ENCODE peak calls at places on chromosomes 16 and 17, in seven cellular contexts. J is Panc1, O is keratinocyte, D is thoracic aorta, R is AG04449, L is psoas muscle, Y is neural progenitor cell. Z is an unnamed sample.

GRCh38 chr17:19354123-19354522 is 8.4 kb downstream of the B9D1 start:
- DNase-seq in J (peak), O (peak), D (no peak), R (peak), L (no peak), Y (no peak), Z (peak)

GRCh38 chr16:68823401-68823800 is 19.9 kb upstream of the TANGO6 start:
- DNase-seq in J (no peak), O (no peak), D (no peak), R (peak), L (no peak), Y (peak), Z (no peak)

GRCh38 chr16:89442990-89443726 is 47.2 kb downstream of the ANKRD11 start:
- DNase-seq in J (no peak), O (peak), D (no peak), R (peak), L (peak), Y (no peak), Z (no peak)

GRCh38 chr16:2329532-2329931 is 11.0 kb downstream of the ABCA3 start:
- DNase-seq in J (no peak), O (no peak), D (no peak), R (no peak), L (no peak), Y (no peak), Z (no peak)

GRCh38 chr17:29628619-29629018 is 5.9 kb upstream of the CORO6 start:
- DNase-seq in J (no peak), O (no peak), D (no peak), R (no peak), L (no peak), Y (no peak), Z (no peak)

GRCh38 chr16:68270353-68270752 is 6.0 kb downstream of the SLC7A6 start:
- DNase-seq in J (no peak), O (no peak), D (no peak), R (no peak), L (no peak), Y (no peak), Z (no peak)

GRCh38 chr16:11431915-11432465 is 86.7 kb downstream of the RMI2 start:
- DNase-seq in J (no peak), O (no peak), D (no peak), R (no peak), L (no peak), Y (no peak), Z (no peak)

GRCh38 chr17:68349157-68349556 is 57.9 kb downstream of the ARSG start:
- DNase-seq in J (no peak), O (no peak), D (no peak), R (no peak), L (no peak), Y (no peak), Z (no peak)

GRCh38 chr16:49640606-49641005 is 215.3 kb downstream of the ZNF423 start:
- DNase-seq in J (no peak), O (no peak), D (no peak), R (no peak), L (peak), Y (no peak), Z (no peak)

GRCh38 chr16:58732545-58733247 is 1.4 kb downstream of the GOT2 start:
- DNase-seq in J (no peak), O (no peak), D (no peak), R (no peak), L (no peak), Y (no peak), Z (no peak)

GRCh38 chr17:35294756-35295155 is 51.9 kb downstream of the SLFN5 start:
- DNase-seq in J (no peak), O (no peak), D (no peak), R (no peak), L (no peak), Y (no peak), Z (no peak)

GRCh38 chr17:80751460-80752368 is 207.1 kb downstream of the RPTOR start:
- DNase-seq in J (no peak), O (no peak), D (no peak), R (no peak), L (peak), Y (peak), Z (no peak)

GRCh38 chr16:73051903-73052302 is 4.0 kb upstream of the ZFHX3 start:
- DNase-seq in J (no peak), O (no peak), D (no peak), R (no peak), L (no peak), Y (no peak), Z (no peak)

GRCh38 chr16:5668553-5668952 is 571.0 kb upstream of the EEF2KMT start:
- DNase-seq in J (no peak), O (no peak), D (no peak), R (no peak), L (no peak), Y (no peak), Z (no peak)

GRCh38 chr17:18362509-18363020 is 785 bp downstream of the SHMT1 start:
- DNase-seq in J (no peak), O (no peak), D (no peak), R (no peak), L (peak), Y (peak), Z (peak)

GRCh38 chr17:67058036-67058435 is 13.7 kb downstream of the CACNG1 start:
- DNase-seq in J (no peak), O (no peak), D (no peak), R (no peak), L (no peak), Y (no peak), Z (no peak)

GRCh38 chr16:31351937-31352315 is 3.0 kb upstream of the ITGAX start:
- DNase-seq in J (no peak), O (no peak), D (no peak), R (no peak), L (peak), Y (no peak), Z (no peak)

GRCh38 chr16:10558746-10559641 is 21.4 kb downstream of the EMP2 start:
- DNase-seq in J (no peak), O (no peak), D (peak), R (no peak), L (peak), Y (no peak), Z (peak)

GRCh38 chr16:71837150-71837549 is 8.6 kb upstream of the ATXN1L start:
- DNase-seq in J (no peak), O (no peak), D (no peak), R (no peak), L (no peak), Y (no peak), Z (no peak)

GRCh38 chr16:71840052-71840451 is 5.7 kb upstream of the ATXN1L start:
- DNase-seq in J (no peak), O (no peak), D (no peak), R (peak), L (no peak), Y (no peak), Z (no peak)

GRCh38 chr16:71830359-71830758 is 15.4 kb upstream of the ATXN1L start:
- DNase-seq in J (no peak), O (no peak), D (no peak), R (no peak), L (no peak), Y (no peak), Z (no peak)

GRCh38 chr16:71834291-71834690 is 11.5 kb upstream of the ATXN1L start:
- DNase-seq in J (no peak), O (no peak), D (no peak), R (no peak), L (no peak), Y (no peak), Z (no peak)
- TF ChIP-seq CTCF in J (no peak), O (no peak), D (no peak), R (no peak), L (no peak), Y (no peak), Z (no peak)

GRCh38 chr16:19879241-19879792 is 5.3 kb downstream of the GPRC5B start:
- DNase-seq in J (no peak), O (peak), D (no peak), R (no peak), L (peak), Y (peak), Z (no peak)
- TF ChIP-seq CTCF in J (no peak), O (no peak), D (no peak), R (no peak), L (no peak), Y (no peak), Z (no peak)

GRCh38 chr17:8887834-8888703 is 20.6 kb upstream of the PIK3R6 start:
- DNase-seq in J (no peak), O (no peak), D (no peak), R (no peak), L (no peak), Y (peak), Z (no peak)
- TF ChIP-seq CTCF in J (peak), O (no peak), D (no peak), R (peak), L (peak), Y (peak), Z (no peak)

GRCh38 chr16:71542377-71542776 is 16.2 kb downstream of the CHST4 start:
- DNase-seq in J (peak), O (no peak), D (no peak), R (no peak), L (no peak), Y (peak), Z (no peak)
- TF ChIP-seq CTCF in J (peak), O (peak), D (no peak), R (peak), L (peak), Y (peak), Z (no peak)

DNA sequence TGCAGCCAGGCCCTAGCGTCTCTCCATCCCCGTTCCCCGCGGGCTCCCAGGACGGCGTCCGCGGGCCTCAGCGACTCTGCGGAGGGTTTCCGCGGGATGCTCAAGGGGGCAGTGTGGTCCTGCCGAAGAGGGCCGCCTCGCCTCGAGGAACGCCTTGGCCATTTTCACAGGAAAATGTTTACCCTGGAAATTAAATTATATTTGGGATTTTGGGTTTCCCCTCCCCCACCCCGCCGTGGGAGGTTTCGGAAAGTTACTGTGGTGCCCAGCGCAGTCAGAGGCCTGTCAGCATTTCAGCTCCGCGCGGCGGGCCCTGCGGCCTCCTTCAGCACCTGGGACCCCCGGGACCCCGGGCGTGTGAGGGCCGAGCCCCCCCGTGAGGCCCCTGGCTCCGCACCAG is 94.5 kb downstream of the PCTP start:
- DNase-seq in J (no peak), O (no peak), D (peak), R (no peak), L (peak), Y (peak), Z (peak)
- TF ChIP-seq CTCF in J (no peak), O (peak), D (peak), R (peak), L (peak), Y (peak), Z (peak)

DNA sequence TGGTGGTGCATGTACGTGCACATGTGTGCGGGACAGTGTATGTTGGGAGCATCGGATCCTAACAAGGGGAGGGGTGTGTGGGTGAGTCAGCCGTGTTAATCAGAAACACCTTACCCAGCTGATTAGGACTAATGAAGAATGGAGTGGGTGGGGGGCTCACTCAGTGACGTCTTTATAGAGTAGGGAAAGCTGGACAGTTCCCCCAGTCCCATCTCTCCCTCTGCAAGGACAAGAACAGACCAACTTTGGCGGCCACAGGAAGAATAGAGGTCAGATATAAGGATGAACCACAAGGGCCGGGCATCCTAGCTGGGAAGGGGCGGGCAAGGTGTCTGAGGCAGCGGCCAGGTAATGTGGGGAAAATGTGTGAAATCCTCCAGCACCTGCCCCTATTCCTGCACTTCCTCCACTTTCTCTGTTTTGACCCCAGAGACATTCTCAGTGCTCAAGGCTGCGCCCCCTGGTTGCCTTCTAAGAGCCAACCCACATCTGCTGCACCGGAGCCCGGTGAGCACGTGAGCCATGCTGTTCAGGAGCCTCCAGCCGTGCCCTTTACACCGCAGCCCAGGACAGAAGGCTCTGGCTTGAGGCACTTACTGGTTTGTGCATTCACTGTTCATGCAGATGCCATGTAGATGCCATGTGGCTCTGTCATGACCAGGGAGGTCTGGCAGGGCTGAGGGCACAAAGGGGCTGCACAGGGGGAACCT is 18.9 kb upstream of the TBX21 start:
- DNase-seq in J (no peak), O (no peak), D (no peak), R (no peak), L (no peak), Y (peak), Z (no peak)
- TF ChIP-seq CTCF in J (no peak), O (no peak), D (no peak), R (no peak), L (no peak), Y (peak), Z (no peak)

DNA sequence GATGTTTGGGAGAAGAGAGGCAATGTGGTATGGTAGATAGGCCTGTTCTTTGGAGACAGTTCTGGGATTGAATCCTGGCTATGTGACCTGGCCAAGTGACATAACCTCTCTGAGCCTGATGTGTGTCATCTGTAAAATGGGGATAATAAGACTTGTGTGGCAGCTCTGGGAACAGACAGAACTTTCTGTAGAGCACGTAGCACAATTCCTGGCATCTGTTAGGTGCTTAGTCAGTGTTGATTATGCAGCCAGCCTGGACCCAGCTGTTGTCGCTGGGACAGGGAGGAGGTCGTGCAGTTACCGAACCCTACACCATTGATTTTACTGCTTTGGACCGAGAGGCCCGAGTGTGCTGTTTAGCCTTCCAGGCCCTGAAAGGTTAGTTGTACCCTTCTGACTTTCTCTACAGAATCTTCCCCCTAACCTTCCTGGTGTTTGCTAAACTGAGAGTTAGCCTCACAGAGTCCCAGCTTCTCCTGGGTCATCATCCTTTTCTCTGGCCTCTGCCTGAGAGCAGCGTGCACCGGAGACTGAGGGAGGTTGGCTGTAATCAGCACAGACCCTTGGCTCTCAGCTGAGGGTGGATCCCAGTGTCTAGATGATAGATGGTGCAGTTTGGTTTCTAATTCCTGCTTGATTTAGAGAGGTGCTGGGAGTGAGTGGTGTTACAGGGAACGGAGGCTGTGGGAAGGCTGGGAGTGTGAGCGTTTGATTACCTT is 31.9 kb downstream of the MSI2 start:
- DNase-seq in J (no peak), O (no peak), D (no peak), R (no peak), L (peak), Y (no peak), Z (no peak)
- TF ChIP-seq CTCF in J (no peak), O (no peak), D (no peak), R (no peak), L (peak), Y (no peak), Z (no peak)

DNA sequence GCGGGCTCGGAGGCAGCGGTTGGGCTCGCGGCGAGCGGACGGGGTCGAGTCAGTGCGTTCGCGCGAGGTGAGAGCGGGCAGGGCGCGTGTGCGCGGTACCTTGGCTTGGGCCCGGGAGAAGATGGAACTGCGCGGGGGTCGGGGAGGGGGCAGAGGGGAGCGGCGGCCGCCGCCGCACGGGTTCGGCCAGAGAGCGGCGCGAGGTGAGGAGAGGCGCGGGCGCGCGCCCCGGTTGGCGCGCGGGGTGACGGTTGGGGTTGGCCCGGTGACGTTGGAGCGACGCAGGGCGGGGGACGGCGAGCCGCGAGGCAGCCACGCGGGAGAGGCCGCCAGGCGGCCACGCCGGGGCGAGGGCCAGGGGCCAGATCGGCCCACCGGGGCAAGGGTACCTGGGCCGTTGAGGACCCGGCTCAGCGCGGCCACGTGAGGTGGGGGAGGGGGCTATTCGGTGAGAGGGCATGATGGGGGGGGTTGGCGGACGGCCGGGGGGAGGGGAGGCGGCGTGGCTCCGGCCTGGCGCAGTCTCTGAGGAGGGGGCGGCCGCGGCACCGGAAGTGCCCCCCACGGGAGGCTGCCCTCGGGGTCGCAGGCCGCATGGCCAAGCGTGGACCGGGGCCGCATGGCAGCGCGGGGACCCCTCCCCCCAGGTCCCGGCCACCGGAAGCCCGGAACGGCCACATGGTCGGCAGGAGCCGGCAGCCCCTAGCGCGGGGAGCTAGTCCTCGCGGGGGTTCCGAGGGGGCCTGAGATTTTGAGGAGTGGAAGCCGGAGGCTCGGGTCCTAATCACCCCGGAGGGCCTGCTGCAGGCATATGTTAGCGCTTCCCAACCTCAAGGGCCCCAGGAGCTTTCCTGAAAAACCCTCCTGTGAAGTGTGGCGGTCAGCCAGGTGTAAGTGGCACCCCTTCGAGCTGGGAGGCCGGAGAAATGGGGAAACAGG is 527 bp downstream of the EIF5A start:
- DNase-seq in J (no peak), O (no peak), D (no peak), R (no peak), L (peak), Y (peak), Z (no peak)
- TF ChIP-seq CTCF in J (no peak), O (no peak), D (peak), R (no peak), L (no peak), Y (peak), Z (no peak)